ENCODE peak calls at places on chromosomes 4 and X, in six cellular contexts. One of them, this sample, is unnamed.

GRCh38 chr4:19883841-19884240 is 367.9 kb upstream of the SLIT2 start:
- DNase-seq in activated T-helper 9 cell treated with anti-CD3 and anti-CD28 coated beads, Interleukin-2, amount 50 U/mL, for 16 hours: no peak
- DNase-seq in effector memory CD4-positive, alpha-beta T cell: no peak
- DNase-seq in stimulated activated CD8-positive, alpha-beta memory T cell treated with anti-CD3 and anti-CD28 coated beads, Interleukin-12 subunit alpha, Interleukin-12 subunit beta, amount 100 ng/mL, for 4 hours: no peak
- DNase-seq in spleen: no peak
- DNase-seq in effector memory CD8-positive, alpha-beta T cell: no peak
- DNase-seq in this sample: no peak

GRCh38 chr4:38857354-38858096 is 908 bp upstream of the TLR6 start:
- DNase-seq in effector memory CD4-positive, alpha-beta T cell: no peak
- DNase-seq in effector memory CD8-positive, alpha-beta T cell: no peak
- DNase-seq in activated T-helper 9 cell treated with anti-CD3 and anti-CD28 coated beads, Interleukin-2, amount 50 U/mL, for 16 hours: no peak
- DNase-seq in stimulated activated CD8-positive, alpha-beta memory T cell treated with anti-CD3 and anti-CD28 coated beads, Interleukin-12 subunit alpha, Interleukin-12 subunit beta, amount 100 ng/mL, for 4 hours: peak
- DNase-seq in spleen: no peak
- DNase-seq in this sample: peak

GRCh38 chrX:7334253-7334935 is 186.4 kb upstream of the PUDP start:
- DNase-seq in effector memory CD8-positive, alpha-beta T cell: no peak
- DNase-seq in spleen: no peak
- DNase-seq in stimulated activated CD8-positive, alpha-beta memory T cell treated with anti-CD3 and anti-CD28 coated beads, Interleukin-12 subunit alpha, Interleukin-12 subunit beta, amount 100 ng/mL, for 4 hours: no peak
- DNase-seq in activated T-helper 9 cell treated with anti-CD3 and anti-CD28 coated beads, Interleukin-2, amount 50 U/mL, for 16 hours: no peak
- DNase-seq in effector memory CD4-positive, alpha-beta T cell: no peak
- DNase-seq in this sample: no peak

GRCh38 chr4:62914758-62915157 is 1494.5 kb downstream of the TECRL start:
- DNase-seq in stimulated activated CD8-positive, alpha-beta memory T cell treated with anti-CD3 and anti-CD28 coated beads, Interleukin-12 subunit alpha, Interleukin-12 subunit beta, amount 100 ng/mL, for 4 hours: no peak
- DNase-seq in effector memory CD4-positive, alpha-beta T cell: no peak
- DNase-seq in spleen: no peak
- DNase-seq in activated T-helper 9 cell treated with anti-CD3 and anti-CD28 coated beads, Interleukin-2, amount 50 U/mL, for 16 hours: no peak
- DNase-seq in effector memory CD8-positive, alpha-beta T cell: no peak
- DNase-seq in this sample: peak

GRCh38 chr4:41887821-41888699 is 47.2 kb upstream of the TMEM33 start:
- DNase-seq in effector memory CD8-positive, alpha-beta T cell: peak
- DNase-seq in effector memory CD4-positive, alpha-beta T cell: peak
- DNase-seq in stimulated activated CD8-positive, alpha-beta memory T cell treated with anti-CD3 and anti-CD28 coated beads, Interleukin-12 subunit alpha, Interleukin-12 subunit beta, amount 100 ng/mL, for 4 hours: no peak
- DNase-seq in spleen: no peak
- DNase-seq in activated T-helper 9 cell treated with anti-CD3 and anti-CD28 coated beads, Interleukin-2, amount 50 U/mL, for 16 hours: no peak
- DNase-seq in this sample: no peak

GRCh38 chrX:77899081-77899828 is at the start of gene COX7B:
- DNase-seq in spleen: no peak
- DNase-seq in activated T-helper 9 cell treated with anti-CD3 and anti-CD28 coated beads, Interleukin-2, amount 50 U/mL, for 16 hours: peak
- DNase-seq in stimulated activated CD8-positive, alpha-beta memory T cell treated with anti-CD3 and anti-CD28 coated beads, Interleukin-12 subunit alpha, Interleukin-12 subunit beta, amount 100 ng/mL, for 4 hours: peak
- DNase-seq in effector memory CD4-positive, alpha-beta T cell: peak
- DNase-seq in effector memory CD8-positive, alpha-beta T cell: peak
- DNase-seq in this sample: peak

GRCh38 chr4:102734116-102734515 is 26.7 kb downstream of the MANBA start:
- DNase-seq in effector memory CD4-positive, alpha-beta T cell: no peak
- DNase-seq in activated T-helper 9 cell treated with anti-CD3 and anti-CD28 coated beads, Interleukin-2, amount 50 U/mL, for 16 hours: no peak
- DNase-seq in spleen: no peak
- DNase-seq in stimulated activated CD8-positive, alpha-beta memory T cell treated with anti-CD3 and anti-CD28 coated beads, Interleukin-12 subunit alpha, Interleukin-12 subunit beta, amount 100 ng/mL, for 4 hours: no peak
- DNase-seq in effector memory CD8-positive, alpha-beta T cell: no peak
- DNase-seq in this sample: no peak

GRCh38 chr4:159307929-159308328 is 205.1 kb downstream of the RAPGEF2 start:
- DNase-seq in stimulated activated CD8-positive, alpha-beta memory T cell treated with anti-CD3 and anti-CD28 coated beads, Interleukin-12 subunit alpha, Interleukin-12 subunit beta, amount 100 ng/mL, for 4 hours: no peak
- DNase-seq in effector memory CD4-positive, alpha-beta T cell: no peak
- DNase-seq in effector memory CD8-positive, alpha-beta T cell: no peak
- DNase-seq in spleen: no peak
- DNase-seq in activated T-helper 9 cell treated with anti-CD3 and anti-CD28 coated beads, Interleukin-2, amount 50 U/mL, for 16 hours: no peak
- DNase-seq in this sample: no peak

GRCh38 chr4:118684873-118685811 is at the start of gene METTL14:
- DNase-seq in stimulated activated CD8-positive, alpha-beta memory T cell treated with anti-CD3 and anti-CD28 coated beads, Interleukin-12 subunit alpha, Interleukin-12 subunit beta, amount 100 ng/mL, for 4 hours: peak
- DNase-seq in effector memory CD4-positive, alpha-beta T cell: peak
- DNase-seq in activated T-helper 9 cell treated with anti-CD3 and anti-CD28 coated beads, Interleukin-2, amount 50 U/mL, for 16 hours: peak
- DNase-seq in effector memory CD8-positive, alpha-beta T cell: peak
- DNase-seq in spleen: peak
- DNase-seq in this sample: peak

GRCh38 chrX:72142094-72142843 is 10.6 kb upstream of the RTL5 start:
- DNase-seq in activated T-helper 9 cell treated with anti-CD3 and anti-CD28 coated beads, Interleukin-2, amount 50 U/mL, for 16 hours: no peak
- DNase-seq in effector memory CD8-positive, alpha-beta T cell: no peak
- DNase-seq in effector memory CD4-positive, alpha-beta T cell: no peak
- DNase-seq in stimulated activated CD8-positive, alpha-beta memory T cell treated with anti-CD3 and anti-CD28 coated beads, Interleukin-12 subunit alpha, Interleukin-12 subunit beta, amount 100 ng/mL, for 4 hours: no peak
- DNase-seq in spleen: no peak
- DNase-seq in this sample: no peak

GRCh38 chr4:83219344-83219990 is 65.1 kb downstream of the COQ2 start:
- DNase-seq in effector memory CD4-positive, alpha-beta T cell: no peak
- DNase-seq in activated T-helper 9 cell treated with anti-CD3 and anti-CD28 coated beads, Interleukin-2, amount 50 U/mL, for 16 hours: peak
- DNase-seq in effector memory CD8-positive, alpha-beta T cell: no peak
- DNase-seq in spleen: peak
- DNase-seq in stimulated activated CD8-positive, alpha-beta memory T cell treated with anti-CD3 and anti-CD28 coated beads, Interleukin-12 subunit alpha, Interleukin-12 subunit beta, amount 100 ng/mL, for 4 hours: no peak
- DNase-seq in this sample: no peak

GRCh38 chr4:127261476-127261875 is 371.3 kb upstream of the INTU start:
- DNase-seq in activated T-helper 9 cell treated with anti-CD3 and anti-CD28 coated beads, Interleukin-2, amount 50 U/mL, for 16 hours: no peak
- DNase-seq in spleen: no peak
- DNase-seq in effector memory CD8-positive, alpha-beta T cell: no peak
- DNase-seq in stimulated activated CD8-positive, alpha-beta memory T cell treated with anti-CD3 and anti-CD28 coated beads, Interleukin-12 subunit alpha, Interleukin-12 subunit beta, amount 100 ng/mL, for 4 hours: no peak
- DNase-seq in effector memory CD4-positive, alpha-beta T cell: no peak
- DNase-seq in this sample: no peak

GRCh38 chr4:157012296-157012695 is 40.7 kb upstream of the PDGFC start:
- DNase-seq in effector memory CD4-positive, alpha-beta T cell: no peak
- DNase-seq in effector memory CD8-positive, alpha-beta T cell: no peak
- DNase-seq in stimulated activated CD8-positive, alpha-beta memory T cell treated with anti-CD3 and anti-CD28 coated beads, Interleukin-12 subunit alpha, Interleukin-12 subunit beta, amount 100 ng/mL, for 4 hours: no peak
- DNase-seq in spleen: no peak
- DNase-seq in activated T-helper 9 cell treated with anti-CD3 and anti-CD28 coated beads, Interleukin-2, amount 50 U/mL, for 16 hours: no peak
- DNase-seq in this sample: no peak

GRCh38 chrX:150429577-150429976 is 66.5 kb downstream of the MAMLD1 start:
- DNase-seq in spleen: no peak
- DNase-seq in effector memory CD4-positive, alpha-beta T cell: no peak
- DNase-seq in stimulated activated CD8-positive, alpha-beta memory T cell treated with anti-CD3 and anti-CD28 coated beads, Interleukin-12 subunit alpha, Interleukin-12 subunit beta, amount 100 ng/mL, for 4 hours: no peak
- DNase-seq in effector memory CD8-positive, alpha-beta T cell: no peak
- DNase-seq in activated T-helper 9 cell treated with anti-CD3 and anti-CD28 coated beads, Interleukin-2, amount 50 U/mL, for 16 hours: no peak
- DNase-seq in this sample: no peak

GRCh38 chrX:120457766-120458180 is 11.3 kb downstream of the LAMP2 start:
- DNase-seq in effector memory CD4-positive, alpha-beta T cell: no peak
- DNase-seq in stimulated activated CD8-positive, alpha-beta memory T cell treated with anti-CD3 and anti-CD28 coated beads, Interleukin-12 subunit alpha, Interleukin-12 subunit beta, amount 100 ng/mL, for 4 hours: no peak
- DNase-seq in spleen: no peak
- DNase-seq in effector memory CD8-positive, alpha-beta T cell: no peak
- DNase-seq in activated T-helper 9 cell treated with anti-CD3 and anti-CD28 coated beads, Interleukin-2, amount 50 U/mL, for 16 hours: no peak
- DNase-seq in this sample: no peak

GRCh38 chr4:30839583-30840520 is 119.7 kb downstream of the PCDH7 start:
- DNase-seq in stimulated activated CD8-positive, alpha-beta memory T cell treated with anti-CD3 and anti-CD28 coated beads, Interleukin-12 subunit alpha, Interleukin-12 subunit beta, amount 100 ng/mL, for 4 hours: no peak
- DNase-seq in activated T-helper 9 cell treated with anti-CD3 and anti-CD28 coated beads, Interleukin-2, amount 50 U/mL, for 16 hours: no peak
- DNase-seq in spleen: no peak
- DNase-seq in effector memory CD4-positive, alpha-beta T cell: no peak
- DNase-seq in effector memory CD8-positive, alpha-beta T cell: no peak
- DNase-seq in this sample: peak

GRCh38 chr4:17238633-17239032 is 273.3 kb downstream of the QDPR start:
- DNase-seq in effector memory CD8-positive, alpha-beta T cell: no peak
- DNase-seq in effector memory CD4-positive, alpha-beta T cell: no peak
- DNase-seq in spleen: no peak
- DNase-seq in stimulated activated CD8-positive, alpha-beta memory T cell treated with anti-CD3 and anti-CD28 coated beads, Interleukin-12 subunit alpha, Interleukin-12 subunit beta, amount 100 ng/mL, for 4 hours: no peak
- DNase-seq in activated T-helper 9 cell treated with anti-CD3 and anti-CD28 coated beads, Interleukin-2, amount 50 U/mL, for 16 hours: no peak
- DNase-seq in this sample: no peak

GRCh38 chr4:125316391-125316780 is 1.6 kb downstream of the FAT4 start:
- DNase-seq in effector memory CD8-positive, alpha-beta T cell: no peak
- DNase-seq in effector memory CD4-positive, alpha-beta T cell: no peak
- DNase-seq in activated T-helper 9 cell treated with anti-CD3 and anti-CD28 coated beads, Interleukin-2, amount 50 U/mL, for 16 hours: no peak
- DNase-seq in stimulated activated CD8-positive, alpha-beta memory T cell treated with anti-CD3 and anti-CD28 coated beads, Interleukin-12 subunit alpha, Interleukin-12 subunit beta, amount 100 ng/mL, for 4 hours: no peak
- DNase-seq in spleen: peak
- DNase-seq in this sample: peak

GRCh38 chr4:7335363-7336066 is 99.2 kb downstream of the PSAPL1 start:
- DNase-seq in spleen: peak
- DNase-seq in activated T-helper 9 cell treated with anti-CD3 and anti-CD28 coated beads, Interleukin-2, amount 50 U/mL, for 16 hours: no peak
- DNase-seq in effector memory CD4-positive, alpha-beta T cell: no peak
- DNase-seq in stimulated activated CD8-positive, alpha-beta memory T cell treated with anti-CD3 and anti-CD28 coated beads, Interleukin-12 subunit alpha, Interleukin-12 subunit beta, amount 100 ng/mL, for 4 hours: peak
- DNase-seq in effector memory CD8-positive, alpha-beta T cell: peak
- DNase-seq in this sample: peak

GRCh38 chrX:110320588-110320987 is 2.7 kb upstream of the AMMECR1 start:
- DNase-seq in activated T-helper 9 cell treated with anti-CD3 and anti-CD28 coated beads, Interleukin-2, amount 50 U/mL, for 16 hours: no peak
- DNase-seq in spleen: no peak
- DNase-seq in effector memory CD8-positive, alpha-beta T cell: no peak
- DNase-seq in effector memory CD4-positive, alpha-beta T cell: no peak
- DNase-seq in stimulated activated CD8-positive, alpha-beta memory T cell treated with anti-CD3 and anti-CD28 coated beads, Interleukin-12 subunit alpha, Interleukin-12 subunit beta, amount 100 ng/mL, for 4 hours: no peak
- DNase-seq in this sample: no peak

GRCh38 chr4:30825008-30825765 is 105.0 kb downstream of the PCDH7 start:
- DNase-seq in effector memory CD8-positive, alpha-beta T cell: no peak
- DNase-seq in effector memory CD4-positive, alpha-beta T cell: no peak
- DNase-seq in stimulated activated CD8-positive, alpha-beta memory T cell treated with anti-CD3 and anti-CD28 coated beads, Interleukin-12 subunit alpha, Interleukin-12 subunit beta, amount 100 ng/mL, for 4 hours: no peak
- DNase-seq in spleen: no peak
- DNase-seq in activated T-helper 9 cell treated with anti-CD3 and anti-CD28 coated beads, Interleukin-2, amount 50 U/mL, for 16 hours: no peak
- DNase-seq in this sample: no peak

GRCh38 chrX:124045109-124045508 is 83.6 kb downstream of the STAG2 start:
- DNase-seq in stimulated activated CD8-positive, alpha-beta memory T cell treated with anti-CD3 and anti-CD28 coated beads, Interleukin-12 subunit alpha, Interleukin-12 subunit beta, amount 100 ng/mL, for 4 hours: no peak
- DNase-seq in spleen: no peak
- DNase-seq in effector memory CD8-positive, alpha-beta T cell: no peak
- DNase-seq in effector memory CD4-positive, alpha-beta T cell: no peak
- DNase-seq in activated T-helper 9 cell treated with anti-CD3 and anti-CD28 coated beads, Interleukin-2, amount 50 U/mL, for 16 hours: no peak
- DNase-seq in this sample: no peak

GRCh38 chrX:153460826-153461225 is 9.6 kb downstream of the HAUS7 start:
- DNase-seq in spleen: peak
- DNase-seq in stimulated activated CD8-positive, alpha-beta memory T cell treated with anti-CD3 and anti-CD28 coated beads, Interleukin-12 subunit alpha, Interleukin-12 subunit beta, amount 100 ng/mL, for 4 hours: no peak
- DNase-seq in effector memory CD4-positive, alpha-beta T cell: peak
- DNase-seq in effector memory CD8-positive, alpha-beta T cell: peak
- DNase-seq in activated T-helper 9 cell treated with anti-CD3 and anti-CD28 coated beads, Interleukin-2, amount 50 U/mL, for 16 hours: peak
- DNase-seq in this sample: peak

GRCh38 chrX:12570859-12571501 is 220.2 kb upstream of the PRPS2 start:
- DNase-seq in stimulated activated CD8-positive, alpha-beta memory T cell treated with anti-CD3 and anti-CD28 coated beads, Interleukin-12 subunit alpha, Interleukin-12 subunit beta, amount 100 ng/mL, for 4 hours: no peak
- DNase-seq in effector memory CD8-positive, alpha-beta T cell: no peak
- DNase-seq in effector memory CD4-positive, alpha-beta T cell: no peak
- DNase-seq in spleen: no peak
- DNase-seq in activated T-helper 9 cell treated with anti-CD3 and anti-CD28 coated beads, Interleukin-2, amount 50 U/mL, for 16 hours: no peak
- DNase-seq in this sample: no peak

GRCh38 chrX:23742174-23742692 is 843 bp downstream of the ACOT9 start:
- DNase-seq in effector memory CD4-positive, alpha-beta T cell: no peak
- DNase-seq in spleen: no peak
- DNase-seq in stimulated activated CD8-positive, alpha-beta memory T cell treated with anti-CD3 and anti-CD28 coated beads, Interleukin-12 subunit alpha, Interleukin-12 subunit beta, amount 100 ng/mL, for 4 hours: no peak
- DNase-seq in activated T-helper 9 cell treated with anti-CD3 and anti-CD28 coated beads, Interleukin-2, amount 50 U/mL, for 16 hours: no peak
- DNase-seq in effector memory CD8-positive, alpha-beta T cell: no peak
- DNase-seq in this sample: peak

GRCh38 chr4:152651473-152652060 is 28.2 kb downstream of the TMEM154 start:
- DNase-seq in spleen: no peak
- DNase-seq in stimulated activated CD8-positive, alpha-beta memory T cell treated with anti-CD3 and anti-CD28 coated beads, Interleukin-12 subunit alpha, Interleukin-12 subunit beta, amount 100 ng/mL, for 4 hours: no peak
- DNase-seq in effector memory CD8-positive, alpha-beta T cell: no peak
- DNase-seq in activated T-helper 9 cell treated with anti-CD3 and anti-CD28 coated beads, Interleukin-2, amount 50 U/mL, for 16 hours: no peak
- DNase-seq in effector memory CD4-positive, alpha-beta T cell: no peak
- DNase-seq in this sample: no peak

GRCh38 chr4:123813901-123814300 is 417.3 kb downstream of the SPRY1 start:
- DNase-seq in effector memory CD8-positive, alpha-beta T cell: no peak
- DNase-seq in effector memory CD4-positive, alpha-beta T cell: no peak
- DNase-seq in spleen: no peak
- DNase-seq in activated T-helper 9 cell treated with anti-CD3 and anti-CD28 coated beads, Interleukin-2, amount 50 U/mL, for 16 hours: no peak
- DNase-seq in stimulated activated CD8-positive, alpha-beta memory T cell treated with anti-CD3 and anti-CD28 coated beads, Interleukin-12 subunit alpha, Interleukin-12 subunit beta, amount 100 ng/mL, for 4 hours: no peak
- DNase-seq in this sample: no peak

GRCh38 chr4:22456291-22456690 is 59.6 kb downstream of the ADGRA3 start:
- DNase-seq in effector memory CD8-positive, alpha-beta T cell: no peak
- DNase-seq in spleen: no peak
- DNase-seq in stimulated activated CD8-positive, alpha-beta memory T cell treated with anti-CD3 and anti-CD28 coated beads, Interleukin-12 subunit alpha, Interleukin-12 subunit beta, amount 100 ng/mL, for 4 hours: no peak
- DNase-seq in activated T-helper 9 cell treated with anti-CD3 and anti-CD28 coated beads, Interleukin-2, amount 50 U/mL, for 16 hours: no peak
- DNase-seq in effector memory CD4-positive, alpha-beta T cell: no peak
- DNase-seq in this sample: no peak

GRCh38 chrX:124488412-124489161 is 142.2 kb downstream of the SH2D1A start:
- DNase-seq in effector memory CD4-positive, alpha-beta T cell: no peak
- DNase-seq in spleen: no peak
- DNase-seq in stimulated activated CD8-positive, alpha-beta memory T cell treated with anti-CD3 and anti-CD28 coated beads, Interleukin-12 subunit alpha, Interleukin-12 subunit beta, amount 100 ng/mL, for 4 hours: no peak
- DNase-seq in activated T-helper 9 cell treated with anti-CD3 and anti-CD28 coated beads, Interleukin-2, amount 50 U/mL, for 16 hours: no peak
- DNase-seq in effector memory CD8-positive, alpha-beta T cell: no peak
- DNase-seq in this sample: no peak

GRCh38 chr4:110124721-110125120 is 73.7 kb downstream of the ELOVL6 start:
- DNase-seq in spleen: no peak
- DNase-seq in stimulated activated CD8-positive, alpha-beta memory T cell treated with anti-CD3 and anti-CD28 coated beads, Interleukin-12 subunit alpha, Interleukin-12 subunit beta, amount 100 ng/mL, for 4 hours: no peak
- DNase-seq in effector memory CD4-positive, alpha-beta T cell: no peak
- DNase-seq in effector memory CD8-positive, alpha-beta T cell: no peak
- DNase-seq in activated T-helper 9 cell treated with anti-CD3 and anti-CD28 coated beads, Interleukin-2, amount 50 U/mL, for 16 hours: no peak
- DNase-seq in this sample: no peak

GRCh38 chr4:148166132-148166531 is 276.1 kb downstream of the NR3C2 start:
- DNase-seq in stimulated activated CD8-positive, alpha-beta memory T cell treated with anti-CD3 and anti-CD28 coated beads, Interleukin-12 subunit alpha, Interleukin-12 subunit beta, amount 100 ng/mL, for 4 hours: no peak
- DNase-seq in effector memory CD8-positive, alpha-beta T cell: no peak
- DNase-seq in spleen: no peak
- DNase-seq in activated T-helper 9 cell treated with anti-CD3 and anti-CD28 coated beads, Interleukin-2, amount 50 U/mL, for 16 hours: no peak
- DNase-seq in effector memory CD4-positive, alpha-beta T cell: no peak
- DNase-seq in this sample: no peak

GRCh38 chrX:136030357-136031225 is 45.4 kb downstream of the SLC9A6 start:
- DNase-seq in spleen: no peak
- DNase-seq in effector memory CD8-positive, alpha-beta T cell: no peak
- DNase-seq in stimulated activated CD8-positive, alpha-beta memory T cell treated with anti-CD3 and anti-CD28 coated beads, Interleukin-12 subunit alpha, Interleukin-12 subunit beta, amount 100 ng/mL, for 4 hours: no peak
- DNase-seq in activated T-helper 9 cell treated with anti-CD3 and anti-CD28 coated beads, Interleukin-2, amount 50 U/mL, for 16 hours: no peak
- DNase-seq in effector memory CD4-positive, alpha-beta T cell: no peak
- DNase-seq in this sample: no peak

GRCh38 chr4:90982787-90983186 is 855.6 kb downstream of the CCSER1 start:
- DNase-seq in effector memory CD8-positive, alpha-beta T cell: no peak
- DNase-seq in spleen: no peak
- DNase-seq in activated T-helper 9 cell treated with anti-CD3 and anti-CD28 coated beads, Interleukin-2, amount 50 U/mL, for 16 hours: no peak
- DNase-seq in stimulated activated CD8-positive, alpha-beta memory T cell treated with anti-CD3 and anti-CD28 coated beads, Interleukin-12 subunit alpha, Interleukin-12 subunit beta, amount 100 ng/mL, for 4 hours: no peak
- DNase-seq in effector memory CD4-positive, alpha-beta T cell: no peak
- DNase-seq in this sample: no peak

GRCh38 chrX:100995469-100995868 is 26.0 kb downstream of the ARL13A start:
- DNase-seq in effector memory CD4-positive, alpha-beta T cell: no peak
- DNase-seq in effector memory CD8-positive, alpha-beta T cell: no peak
- DNase-seq in spleen: no peak
- DNase-seq in activated T-helper 9 cell treated with anti-CD3 and anti-CD28 coated beads, Interleukin-2, amount 50 U/mL, for 16 hours: no peak
- DNase-seq in stimulated activated CD8-positive, alpha-beta memory T cell treated with anti-CD3 and anti-CD28 coated beads, Interleukin-12 subunit alpha, Interleukin-12 subunit beta, amount 100 ng/mL, for 4 hours: no peak
- DNase-seq in this sample: peak

GRCh38 chr4:134544303-134544761 is 342.7 kb upstream of the PABPC4L start:
- DNase-seq in spleen: no peak
- DNase-seq in activated T-helper 9 cell treated with anti-CD3 and anti-CD28 coated beads, Interleukin-2, amount 50 U/mL, for 16 hours: no peak
- DNase-seq in effector memory CD8-positive, alpha-beta T cell: no peak
- DNase-seq in effector memory CD4-positive, alpha-beta T cell: no peak
- DNase-seq in stimulated activated CD8-positive, alpha-beta memory T cell treated with anti-CD3 and anti-CD28 coated beads, Interleukin-12 subunit alpha, Interleukin-12 subunit beta, amount 100 ng/mL, for 4 hours: no peak
- DNase-seq in this sample: peak

GRCh38 chrX:119726900-119727555 is 31.4 kb upstream of the SOWAHD start:
- DNase-seq in effector memory CD4-positive, alpha-beta T cell: no peak
- DNase-seq in activated T-helper 9 cell treated with anti-CD3 and anti-CD28 coated beads, Interleukin-2, amount 50 U/mL, for 16 hours: no peak
- DNase-seq in stimulated activated CD8-positive, alpha-beta memory T cell treated with anti-CD3 and anti-CD28 coated beads, Interleukin-12 subunit alpha, Interleukin-12 subunit beta, amount 100 ng/mL, for 4 hours: no peak
- DNase-seq in spleen: peak
- DNase-seq in effector memory CD8-positive, alpha-beta T cell: peak
- DNase-seq in this sample: no peak

GRCh38 chr4:122797405-122798094 is 29.1 kb upstream of the FGF2 start:
- DNase-seq in activated T-helper 9 cell treated with anti-CD3 and anti-CD28 coated beads, Interleukin-2, amount 50 U/mL, for 16 hours: no peak
- DNase-seq in spleen: no peak
- DNase-seq in stimulated activated CD8-positive, alpha-beta memory T cell treated with anti-CD3 and anti-CD28 coated beads, Interleukin-12 subunit alpha, Interleukin-12 subunit beta, amount 100 ng/mL, for 4 hours: no peak
- DNase-seq in effector memory CD4-positive, alpha-beta T cell: no peak
- DNase-seq in effector memory CD8-positive, alpha-beta T cell: no peak
- DNase-seq in this sample: no peak

GRCh38 chr4:992297-993110 is 700 bp downstream of the SLC26A1 start:
- DNase-seq in activated T-helper 9 cell treated with anti-CD3 and anti-CD28 coated beads, Interleukin-2, amount 50 U/mL, for 16 hours: no peak
- DNase-seq in effector memory CD4-positive, alpha-beta T cell: no peak
- DNase-seq in effector memory CD8-positive, alpha-beta T cell: no peak
- DNase-seq in spleen: no peak
- DNase-seq in stimulated activated CD8-positive, alpha-beta memory T cell treated with anti-CD3 and anti-CD28 coated beads, Interleukin-12 subunit alpha, Interleukin-12 subunit beta, amount 100 ng/mL, for 4 hours: no peak
- DNase-seq in this sample: no peak

This sample was measured in islet precursor cell.